ENCODE peak calls at places on chromosomes 11 and 22, in nine cellular contexts. One of them, this sample, is unnamed.

GRCh38 chr22:41597635-41597953 is 8.0 kb upstream of the PMM1 start:
- ATAC-seq in natural killer cell: no peak
- ATAC-seq in activated naive CD8-positive, alpha-beta T cell treated with anti-CD3 and anti-CD28 coated beads, Interleukin-2, amount 50 U/mL, for 24 hours: no peak
- ATAC-seq in gastrocnemius medialis: no peak
- ATAC-seq in stimulated activated effector memory CD8-positive, alpha-beta T cell treated with anti-CD3 and anti-CD28 coated beads, Interleukin-12 subunit alpha, Interleukin-12 subunit beta, amount 100 ng/mL, for 72 hours: no peak
- ATAC-seq in Right ventricle myocardium superior: peak
- ATAC-seq in memory B cell: no peak
- ATAC-seq in A549: no peak
- ATAC-seq in left lung: no peak
- ATAC-seq in this sample: no peak

GRCh38 chr11:57647960-57648776 is 1.5 kb downstream of the YPEL4 start:
- ATAC-seq in gastrocnemius medialis: no peak
- ATAC-seq in stimulated activated effector memory CD8-positive, alpha-beta T cell treated with anti-CD3 and anti-CD28 coated beads, Interleukin-12 subunit alpha, Interleukin-12 subunit beta, amount 100 ng/mL, for 72 hours: no peak
- ATAC-seq in A549: peak
- ATAC-seq in memory B cell: no peak
- ATAC-seq in natural killer cell: no peak
- ATAC-seq in Right ventricle myocardium superior: no peak
- ATAC-seq in activated naive CD8-positive, alpha-beta T cell treated with anti-CD3 and anti-CD28 coated beads, Interleukin-2, amount 50 U/mL, for 24 hours: no peak
- ATAC-seq in left lung: peak
- ATAC-seq in this sample: no peak

GRCh38 chr11:119791701-119792151 is 62.7 kb upstream of the NECTIN1 start:
- ATAC-seq in activated naive CD8-positive, alpha-beta T cell treated with anti-CD3 and anti-CD28 coated beads, Interleukin-2, amount 50 U/mL, for 24 hours: no peak
- ATAC-seq in left lung: peak
- ATAC-seq in stimulated activated effector memory CD8-positive, alpha-beta T cell treated with anti-CD3 and anti-CD28 coated beads, Interleukin-12 subunit alpha, Interleukin-12 subunit beta, amount 100 ng/mL, for 72 hours: no peak
- ATAC-seq in natural killer cell: no peak
- ATAC-seq in Right ventricle myocardium superior: no peak
- ATAC-seq in A549: peak
- ATAC-seq in memory B cell: no peak
- ATAC-seq in gastrocnemius medialis: no peak
- ATAC-seq in this sample: no peak

GRCh38 chr11:60763692-60764369 is 7.2 kb downstream of the MS4A15 start:
- ATAC-seq in gastrocnemius medialis: no peak
- ATAC-seq in memory B cell: no peak
- ATAC-seq in left lung: peak
- ATAC-seq in Right ventricle myocardium superior: no peak
- ATAC-seq in A549: peak
- ATAC-seq in stimulated activated effector memory CD8-positive, alpha-beta T cell treated with anti-CD3 and anti-CD28 coated beads, Interleukin-12 subunit alpha, Interleukin-12 subunit beta, amount 100 ng/mL, for 72 hours: peak
- ATAC-seq in activated naive CD8-positive, alpha-beta T cell treated with anti-CD3 and anti-CD28 coated beads, Interleukin-2, amount 50 U/mL, for 24 hours: peak
- ATAC-seq in natural killer cell: no peak
- ATAC-seq in this sample: no peak

GRCh38 chr22:29055192-29055830 is 6.3 kb downstream of the C22orf31 start:
- ATAC-seq in stimulated activated effector memory CD8-positive, alpha-beta T cell treated with anti-CD3 and anti-CD28 coated beads, Interleukin-12 subunit alpha, Interleukin-12 subunit beta, amount 100 ng/mL, for 72 hours: no peak
- ATAC-seq in activated naive CD8-positive, alpha-beta T cell treated with anti-CD3 and anti-CD28 coated beads, Interleukin-2, amount 50 U/mL, for 24 hours: no peak
- ATAC-seq in memory B cell: no peak
- ATAC-seq in left lung: no peak
- ATAC-seq in natural killer cell: no peak
- ATAC-seq in A549: no peak
- ATAC-seq in gastrocnemius medialis: peak
- ATAC-seq in Right ventricle myocardium superior: no peak
- ATAC-seq in this sample: no peak

GRCh38 chr11:65868076-65868667 is 4.4 kb downstream of the EFEMP2 start:
- ATAC-seq in A549: no peak
- ATAC-seq in left lung: no peak
- ATAC-seq in stimulated activated effector memory CD8-positive, alpha-beta T cell treated with anti-CD3 and anti-CD28 coated beads, Interleukin-12 subunit alpha, Interleukin-12 subunit beta, amount 100 ng/mL, for 72 hours: no peak
- ATAC-seq in Right ventricle myocardium superior: no peak
- ATAC-seq in natural killer cell: peak
- ATAC-seq in memory B cell: peak
- ATAC-seq in gastrocnemius medialis: no peak
- ATAC-seq in activated naive CD8-positive, alpha-beta T cell treated with anti-CD3 and anti-CD28 coated beads, Interleukin-2, amount 50 U/mL, for 24 hours: no peak
- ATAC-seq in this sample: no peak

GRCh38 chr22:27467039-27467438 is 334.5 kb downstream of the MN1 start:
- ATAC-seq in left lung: no peak
- ATAC-seq in natural killer cell: no peak
- ATAC-seq in gastrocnemius medialis: no peak
- ATAC-seq in memory B cell: no peak
- ATAC-seq in A549: no peak
- ATAC-seq in activated naive CD8-positive, alpha-beta T cell treated with anti-CD3 and anti-CD28 coated beads, Interleukin-2, amount 50 U/mL, for 24 hours: no peak
- ATAC-seq in Right ventricle myocardium superior: no peak
- ATAC-seq in stimulated activated effector memory CD8-positive, alpha-beta T cell treated with anti-CD3 and anti-CD28 coated beads, Interleukin-12 subunit alpha, Interleukin-12 subunit beta, amount 100 ng/mL, for 72 hours: no peak
- ATAC-seq in this sample: peak

GRCh38 chr22:46984751-46985506 is 222.5 kb downstream of the TBC1D22A start:
- ATAC-seq in gastrocnemius medialis: no peak
- ATAC-seq in left lung: peak
- ATAC-seq in activated naive CD8-positive, alpha-beta T cell treated with anti-CD3 and anti-CD28 coated beads, Interleukin-2, amount 50 U/mL, for 24 hours: no peak
- ATAC-seq in A549: no peak
- ATAC-seq in natural killer cell: no peak
- ATAC-seq in stimulated activated effector memory CD8-positive, alpha-beta T cell treated with anti-CD3 and anti-CD28 coated beads, Interleukin-12 subunit alpha, Interleukin-12 subunit beta, amount 100 ng/mL, for 72 hours: no peak
- ATAC-seq in memory B cell: no peak
- ATAC-seq in Right ventricle myocardium superior: no peak
- ATAC-seq in this sample: no peak

GRCh38 chr11:66101055-66101454 is 31.0 kb downstream of the PACS1 start:
- ATAC-seq in stimulated activated effector memory CD8-positive, alpha-beta T cell treated with anti-CD3 and anti-CD28 coated beads, Interleukin-12 subunit alpha, Interleukin-12 subunit beta, amount 100 ng/mL, for 72 hours: peak
- ATAC-seq in A549: no peak
- ATAC-seq in activated naive CD8-positive, alpha-beta T cell treated with anti-CD3 and anti-CD28 coated beads, Interleukin-2, amount 50 U/mL, for 24 hours: no peak
- ATAC-seq in Right ventricle myocardium superior: no peak
- ATAC-seq in left lung: no peak
- ATAC-seq in gastrocnemius medialis: no peak
- ATAC-seq in natural killer cell: peak
- ATAC-seq in memory B cell: peak
- ATAC-seq in this sample: no peak

GRCh38 chr11:94151903-94152677 is 23.4 kb downstream of the PANX1 start:
- ATAC-seq in stimulated activated effector memory CD8-positive, alpha-beta T cell treated with anti-CD3 and anti-CD28 coated beads, Interleukin-12 subunit alpha, Interleukin-12 subunit beta, amount 100 ng/mL, for 72 hours: peak
- ATAC-seq in Right ventricle myocardium superior: peak
- ATAC-seq in gastrocnemius medialis: peak
- ATAC-seq in A549: peak
- ATAC-seq in natural killer cell: peak
- ATAC-seq in activated naive CD8-positive, alpha-beta T cell treated with anti-CD3 and anti-CD28 coated beads, Interleukin-2, amount 50 U/mL, for 24 hours: peak
- ATAC-seq in memory B cell: no peak
- ATAC-seq in left lung: peak
- ATAC-seq in this sample: peak

GRCh38 chr11:100756556-100756955 is 69.5 kb downstream of the ARHGAP42 start:
- ATAC-seq in A549: no peak
- ATAC-seq in stimulated activated effector memory CD8-positive, alpha-beta T cell treated with anti-CD3 and anti-CD28 coated beads, Interleukin-12 subunit alpha, Interleukin-12 subunit beta, amount 100 ng/mL, for 72 hours: no peak
- ATAC-seq in natural killer cell: no peak
- ATAC-seq in left lung: no peak
- ATAC-seq in gastrocnemius medialis: no peak
- ATAC-seq in Right ventricle myocardium superior: peak
- ATAC-seq in activated naive CD8-positive, alpha-beta T cell treated with anti-CD3 and anti-CD28 coated beads, Interleukin-2, amount 50 U/mL, for 24 hours: no peak
- ATAC-seq in memory B cell: no peak
- ATAC-seq in this sample: no peak

GRCh38 chr22:18146389-18146753 is 3.6 kb upstream of the USP18 start:
- ATAC-seq in left lung: no peak
- ATAC-seq in Right ventricle myocardium superior: no peak
- ATAC-seq in natural killer cell: no peak
- ATAC-seq in A549: no peak
- ATAC-seq in gastrocnemius medialis: no peak
- ATAC-seq in stimulated activated effector memory CD8-positive, alpha-beta T cell treated with anti-CD3 and anti-CD28 coated beads, Interleukin-12 subunit alpha, Interleukin-12 subunit beta, amount 100 ng/mL, for 72 hours: no peak
- ATAC-seq in memory B cell: no peak
- ATAC-seq in activated naive CD8-positive, alpha-beta T cell treated with anti-CD3 and anti-CD28 coated beads, Interleukin-2, amount 50 U/mL, for 24 hours: no peak
- ATAC-seq in this sample: no peak

GRCh38 chr11:123246749-123247497 is 51.9 kb upstream of the CLMP start:
- ATAC-seq in memory B cell: peak
- ATAC-seq in stimulated activated effector memory CD8-positive, alpha-beta T cell treated with anti-CD3 and anti-CD28 coated beads, Interleukin-12 subunit alpha, Interleukin-12 subunit beta, amount 100 ng/mL, for 72 hours: peak
- ATAC-seq in activated naive CD8-positive, alpha-beta T cell treated with anti-CD3 and anti-CD28 coated beads, Interleukin-2, amount 50 U/mL, for 24 hours: peak
- ATAC-seq in Right ventricle myocardium superior: peak
- ATAC-seq in A549: peak
- ATAC-seq in natural killer cell: peak
- ATAC-seq in gastrocnemius medialis: peak
- ATAC-seq in left lung: peak
- ATAC-seq in this sample: peak

GRCh38 chr11:101327908-101328307 is 198.3 kb upstream of the PGR start:
- ATAC-seq in activated naive CD8-positive, alpha-beta T cell treated with anti-CD3 and anti-CD28 coated beads, Interleukin-2, amount 50 U/mL, for 24 hours: no peak
- ATAC-seq in left lung: peak
- ATAC-seq in A549: no peak
- ATAC-seq in gastrocnemius medialis: no peak
- ATAC-seq in natural killer cell: no peak
- ATAC-seq in stimulated activated effector memory CD8-positive, alpha-beta T cell treated with anti-CD3 and anti-CD28 coated beads, Interleukin-12 subunit alpha, Interleukin-12 subunit beta, amount 100 ng/mL, for 72 hours: no peak
- ATAC-seq in memory B cell: no peak
- ATAC-seq in Right ventricle myocardium superior: no peak
- ATAC-seq in this sample: no peak

GRCh38 chr11:95680169-95680929 is 109.2 kb downstream of the FAM76B start:
- ATAC-seq in A549: peak
- ATAC-seq in gastrocnemius medialis: peak
- ATAC-seq in stimulated activated effector memory CD8-positive, alpha-beta T cell treated with anti-CD3 and anti-CD28 coated beads, Interleukin-12 subunit alpha, Interleukin-12 subunit beta, amount 100 ng/mL, for 72 hours: no peak
- ATAC-seq in memory B cell: no peak
- ATAC-seq in activated naive CD8-positive, alpha-beta T cell treated with anti-CD3 and anti-CD28 coated beads, Interleukin-2, amount 50 U/mL, for 24 hours: no peak
- ATAC-seq in left lung: peak
- ATAC-seq in Right ventricle myocardium superior: peak
- ATAC-seq in natural killer cell: no peak
- ATAC-seq in this sample: peak

GRCh38 chr11:12453243-12453642 is 75.9 kb downstream of the PARVA start:
- ATAC-seq in activated naive CD8-positive, alpha-beta T cell treated with anti-CD3 and anti-CD28 coated beads, Interleukin-2, amount 50 U/mL, for 24 hours: no peak
- ATAC-seq in memory B cell: no peak
- ATAC-seq in left lung: peak
- ATAC-seq in Right ventricle myocardium superior: peak
- ATAC-seq in stimulated activated effector memory CD8-positive, alpha-beta T cell treated with anti-CD3 and anti-CD28 coated beads, Interleukin-12 subunit alpha, Interleukin-12 subunit beta, amount 100 ng/mL, for 72 hours: no peak
- ATAC-seq in gastrocnemius medialis: no peak
- ATAC-seq in A549: no peak
- ATAC-seq in natural killer cell: no peak
- ATAC-seq in this sample: no peak

GRCh38 chr11:102771351-102771750 is 9.1 kb downstream of the MMP10 start:
- ATAC-seq in gastrocnemius medialis: no peak
- ATAC-seq in A549: no peak
- ATAC-seq in activated naive CD8-positive, alpha-beta T cell treated with anti-CD3 and anti-CD28 coated beads, Interleukin-2, amount 50 U/mL, for 24 hours: no peak
- ATAC-seq in memory B cell: no peak
- ATAC-seq in Right ventricle myocardium superior: no peak
- ATAC-seq in stimulated activated effector memory CD8-positive, alpha-beta T cell treated with anti-CD3 and anti-CD28 coated beads, Interleukin-12 subunit alpha, Interleukin-12 subunit beta, amount 100 ng/mL, for 72 hours: no peak
- ATAC-seq in left lung: no peak
- ATAC-seq in natural killer cell: no peak
- ATAC-seq in this sample: no peak

GRCh38 chr11:113488931-113489351 is 13.7 kb upstream of the DRD2 start:
- ATAC-seq in left lung: no peak
- ATAC-seq in stimulated activated effector memory CD8-positive, alpha-beta T cell treated with anti-CD3 and anti-CD28 coated beads, Interleukin-12 subunit alpha, Interleukin-12 subunit beta, amount 100 ng/mL, for 72 hours: no peak
- ATAC-seq in natural killer cell: no peak
- ATAC-seq in A549: no peak
- ATAC-seq in memory B cell: no peak
- ATAC-seq in activated naive CD8-positive, alpha-beta T cell treated with anti-CD3 and anti-CD28 coated beads, Interleukin-2, amount 50 U/mL, for 24 hours: no peak
- ATAC-seq in gastrocnemius medialis: no peak
- ATAC-seq in Right ventricle myocardium superior: no peak
- ATAC-seq in this sample: no peak

GRCh38 chr11:76712125-76712524 is 41.6 kb upstream of the LRRC32 start:
- ATAC-seq in left lung: no peak
- ATAC-seq in A549: no peak
- ATAC-seq in memory B cell: no peak
- ATAC-seq in stimulated activated effector memory CD8-positive, alpha-beta T cell treated with anti-CD3 and anti-CD28 coated beads, Interleukin-12 subunit alpha, Interleukin-12 subunit beta, amount 100 ng/mL, for 72 hours: no peak
- ATAC-seq in natural killer cell: no peak
- ATAC-seq in Right ventricle myocardium superior: no peak
- ATAC-seq in activated naive CD8-positive, alpha-beta T cell treated with anti-CD3 and anti-CD28 coated beads, Interleukin-2, amount 50 U/mL, for 24 hours: no peak
- ATAC-seq in gastrocnemius medialis: no peak
- ATAC-seq in this sample: no peak

GRCh38 chr22:45678961-45679912 is 7.6 kb downstream of the ATXN10 start:
- ATAC-seq in gastrocnemius medialis: no peak
- ATAC-seq in A549: no peak
- ATAC-seq in Right ventricle myocardium superior: no peak
- ATAC-seq in activated naive CD8-positive, alpha-beta T cell treated with anti-CD3 and anti-CD28 coated beads, Interleukin-2, amount 50 U/mL, for 24 hours: no peak
- ATAC-seq in natural killer cell: no peak
- ATAC-seq in memory B cell: peak
- ATAC-seq in stimulated activated effector memory CD8-positive, alpha-beta T cell treated with anti-CD3 and anti-CD28 coated beads, Interleukin-12 subunit alpha, Interleukin-12 subunit beta, amount 100 ng/mL, for 72 hours: peak
- ATAC-seq in left lung: no peak
- ATAC-seq in this sample: no peak

GRCh38 chr22:47192106-47192650 is 429.7 kb downstream of the TBC1D22A start:
- ATAC-seq in Right ventricle myocardium superior: peak
- ATAC-seq in A549: no peak
- ATAC-seq in gastrocnemius medialis: no peak
- ATAC-seq in left lung: peak
- ATAC-seq in activated naive CD8-positive, alpha-beta T cell treated with anti-CD3 and anti-CD28 coated beads, Interleukin-2, amount 50 U/mL, for 24 hours: no peak
- ATAC-seq in stimulated activated effector memory CD8-positive, alpha-beta T cell treated with anti-CD3 and anti-CD28 coated beads, Interleukin-12 subunit alpha, Interleukin-12 subunit beta, amount 100 ng/mL, for 72 hours: no peak
- ATAC-seq in natural killer cell: no peak
- ATAC-seq in memory B cell: no peak
- ATAC-seq in this sample: no peak

GRCh38 chr11:33912405-33913361 is 20.8 kb upstream of the LMO2 start:
- ATAC-seq in natural killer cell: no peak
- ATAC-seq in Right ventricle myocardium superior: peak
- ATAC-seq in gastrocnemius medialis: peak
- ATAC-seq in stimulated activated effector memory CD8-positive, alpha-beta T cell treated with anti-CD3 and anti-CD28 coated beads, Interleukin-12 subunit alpha, Interleukin-12 subunit beta, amount 100 ng/mL, for 72 hours: peak
- ATAC-seq in A549: peak
- ATAC-seq in left lung: peak
- ATAC-seq in activated naive CD8-positive, alpha-beta T cell treated with anti-CD3 and anti-CD28 coated beads, Interleukin-2, amount 50 U/mL, for 24 hours: peak
- ATAC-seq in memory B cell: peak
- ATAC-seq in this sample: peak

GRCh38 chr22:48820481-48821345 is 1007.0 kb downstream of the BRD1 start:
- ATAC-seq in Right ventricle myocardium superior: no peak
- ATAC-seq in A549: no peak
- ATAC-seq in activated naive CD8-positive, alpha-beta T cell treated with anti-CD3 and anti-CD28 coated beads, Interleukin-2, amount 50 U/mL, for 24 hours: no peak
- ATAC-seq in memory B cell: no peak
- ATAC-seq in stimulated activated effector memory CD8-positive, alpha-beta T cell treated with anti-CD3 and anti-CD28 coated beads, Interleukin-12 subunit alpha, Interleukin-12 subunit beta, amount 100 ng/mL, for 72 hours: no peak
- ATAC-seq in gastrocnemius medialis: no peak
- ATAC-seq in left lung: no peak
- ATAC-seq in natural killer cell: no peak
- ATAC-seq in this sample: no peak

GRCh38 chr11:45665206-45665932 is at the start of gene CHST1:
- ATAC-seq in activated naive CD8-positive, alpha-beta T cell treated with anti-CD3 and anti-CD28 coated beads, Interleukin-2, amount 50 U/mL, for 24 hours: no peak
- ATAC-seq in natural killer cell: peak
- ATAC-seq in memory B cell: peak
- ATAC-seq in gastrocnemius medialis: peak
- ATAC-seq in stimulated activated effector memory CD8-positive, alpha-beta T cell treated with anti-CD3 and anti-CD28 coated beads, Interleukin-12 subunit alpha, Interleukin-12 subunit beta, amount 100 ng/mL, for 72 hours: peak
- ATAC-seq in Right ventricle myocardium superior: peak
- ATAC-seq in A549: peak
- ATAC-seq in left lung: peak
- ATAC-seq in this sample: peak